ENCODE peak calls at places on chromosomes 12 and 14, in six cellular contexts. I is HCT116, N is Panc1, C is GM23338, T is K562, L is HepG2. D is an unnamed sample. For H3K27me3, the result is how much of the 10 kb centered on the place peaks cover.

GRCh38 chr12:14643247-14643646 is 53.2 kb downstream of the GUCY2C start:
- ATAC-seq in C (no peak), N (no peak), L (no peak), T (no peak), I (no peak), D (no peak)

GRCh38 chr12:110550981-110551380 is 32.1 kb downstream of the PPTC7 start:
- ATAC-seq in C (no peak), T (no peak), N (no peak), L (no peak), I (no peak), D (no peak)

GRCh38 chr14:24986206-24986893 is 63.6 kb downstream of the STXBP6 start:
- ATAC-seq in N (no peak), I (no peak), C (no peak), L (no peak), T (no peak), D (no peak)

GRCh38 chr12:25320123-25321006 is 69.6 kb upstream of the KRAS start:
- ATAC-seq in N (no peak), L (no peak), T (no peak), C (no peak), I (no peak), D (no peak)

GRCh38 chr12:28966049-28966778 is 182.9 kb upstream of the FAR2 start:
- ATAC-seq in L (no peak), N (no peak), T (no peak), C (no peak), I (no peak), D (no peak)

GRCh38 chr14:74975059-74975810 is 19.8 kb upstream of the PGF start:
- ATAC-seq in N (no peak), T (no peak), L (no peak), C (no peak), I (no peak), D (peak)

GRCh38 chr12:67885370-67886169 is 103.7 kb upstream of the IFNG-AS1 start:
- ATAC-seq in I (no peak), L (no peak), T (no peak), C (no peak), N (no peak), D (peak)

GRCh38 chr14:91139776-91140175 is 25.9 kb downstream of the DGLUCY start:
- ATAC-seq in T (no peak), C (peak), L (no peak), N (no peak), I (no peak), D (no peak)

GRCh38 chr14:72692678-72693077 is 201.2 kb downstream of the DPF3 start:
- ATAC-seq in T (peak), N (no peak), L (peak), C (peak), I (peak), D (no peak)

GRCh38 chr12:9074484-9075140 is 41.1 kb downstream of the A2M start:
- ATAC-seq in I (no peak), C (no peak), T (no peak), L (peak), N (no peak), D (no peak)

GRCh38 chr14:69631509-69631908 is 20.1 kb downstream of the SUSD6 start:
- ATAC-seq in C (no peak), I (no peak), T (no peak), N (no peak), L (peak), D (no peak)

GRCh38 chr12:19005257-19005801 is 124.2 kb upstream of the PLEKHA5 start:
- ATAC-seq in N (no peak), C (peak), L (no peak), I (no peak), T (no peak), D (no peak)

GRCh38 chr12:119989619-119990381 is 764 bp downstream of the BICDL1 start:
- ATAC-seq in N (peak), L (peak), C (peak), I (peak), T (peak), D (peak)

GRCh38 chr12:95739561-95740313 is 50.8 kb downstream of the NTN4 start:
- ATAC-seq in C (no peak), T (no peak), N (no peak), I (no peak), L (no peak), D (peak)

GRCh38 chr14:98984719-98985041 is 287.3 kb downstream of the BCL11B start:
- ATAC-seq in C (no peak), I (no peak), T (peak), N (no peak), L (no peak), D (no peak)

GRCh38 chr14:95174184-95174804 is 17.0 kb upstream of the DICER1 start:
- ATAC-seq in I (no peak), T (no peak), L (no peak), N (no peak), C (no peak), D (no peak)

GRCh38 chr14:95173518-95173917 is 16.2 kb upstream of the DICER1 start:
- ATAC-seq in T (no peak), N (no peak), I (no peak), C (no peak), L (no peak), D (no peak)
- TF ChIP-seq POLR2AphosphoS5 in T (no peak), N (no peak), I (no peak), C (no peak), L (no peak), D (no peak)

DNA sequence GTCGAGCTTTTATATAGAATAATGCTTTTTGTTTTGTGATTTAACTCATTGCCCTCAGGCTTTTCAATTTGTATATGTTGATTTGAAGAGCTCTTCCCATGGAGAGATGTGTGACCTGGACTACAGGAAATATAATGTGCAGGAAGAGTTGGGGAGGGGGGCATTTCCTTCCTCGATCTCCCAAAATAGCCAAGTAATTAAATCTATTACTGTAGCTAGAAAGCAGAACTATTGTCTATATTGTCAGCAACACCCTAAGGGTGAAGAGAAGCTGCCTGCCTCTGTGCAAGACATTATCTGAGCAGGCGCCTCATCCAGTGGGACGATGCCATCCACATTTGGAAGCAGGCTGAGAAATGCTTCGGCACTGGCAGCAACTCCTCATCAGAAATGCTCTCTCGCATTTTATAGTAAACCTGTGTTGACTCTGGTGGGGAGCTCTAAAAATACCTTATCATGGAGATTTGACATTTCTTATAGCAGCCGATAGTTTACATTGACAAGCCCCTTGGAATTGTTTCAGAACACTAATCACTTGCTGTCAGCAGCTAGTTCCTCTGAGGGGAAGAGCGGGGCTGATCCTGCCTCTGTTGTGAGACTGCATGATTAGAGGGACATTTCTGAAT is 392.5 kb upstream of the RGS6 start:
- ATAC-seq in N (no peak), L (no peak), I (no peak), C (no peak), T (peak), D (no peak)
- H3K4me3 ChIP-seq in N (no peak), L (no peak), I (no peak), C (no peak), T (no peak), D (no peak)

GRCh38 chr14:104932676-104933631 is 8.3 kb downstream of the PLD4 start:
- ATAC-seq in L (peak), N (peak), C (peak), I (peak), T (peak), D (peak)
- H3K27me3 ChIP-seq in L (under half), N (under half), C (half or more), I (under half), T (under half), D (under half)

GRCh38 chr12:121815221-121815620 is 11.4 kb downstream of the SETD1B start:
- ATAC-seq in C (no peak), L (no peak), N (no peak), I (no peak), T (no peak), D (no peak)
- TF ChIP-seq POLR2AphosphoS5 in C (no peak), L (no peak), N (no peak), I (no peak), T (no peak), D (no peak)

D was measured in gastroesophageal sphincter.